ENCODE peak calls at places on chromosomes 6 and 20, in five cellular contexts. F is right cardiac atrium, H is WERI-Rb-1, P is esophagus squamous epithelium, Y is GM12865. T is an unnamed sample.

GRCh38 chr6:39088331-39088730 is 26.7 kb downstream of the SAYSD1 start:
- DNase-seq in H (no peak), Y (peak; percentile 44), F (peak; percentile 59), P (no peak), T (no peak)

GRCh38 chr6:22295145-22295544 is 1.7 kb downstream of the PRL start:
- DNase-seq in H (no peak), P (no peak), F (no peak), Y (no peak), T (no peak)

GRCh38 chr6:63537959-63538300 is 34.4 kb upstream of the LOC128125822 start:
- DNase-seq in P (no peak), Y (no peak), F (no peak), H (no peak), T (no peak)

GRCh38 chr6:21887301-21888185 is 294.0 kb downstream of the SOX4 start:
- DNase-seq in P (no peak), Y (no peak), F (peak; percentile 76), H (no peak), T (no peak)

GRCh38 chr6:75524322-75524972 is 30.8 kb upstream of the FILIP1 start:
- DNase-seq in Y (no peak), P (no peak), F (no peak), H (peak; percentile 53), T (no peak)

GRCh38 chr6:116586276-116586675 is 15.0 kb downstream of the RWDD1 start:
- DNase-seq in Y (no peak), F (no peak), P (no peak), H (no peak), T (no peak)

GRCh38 chr6:146388736-146389364 is 154.8 kb upstream of the RAB32 start:
- DNase-seq in H (no peak), P (no peak), F (no peak), Y (no peak), T (no peak)

GRCh38 chr6:90478789-90479602 is 107.9 kb downstream of the MAP3K7 start:
- DNase-seq in H (peak; percentile 86), F (peak; percentile 93), P (no peak), Y (peak; percentile 81), T (peak; percentile 84)

GRCh38 chr6:85355816-85356215 is 94.1 kb upstream of the NT5E start:
- DNase-seq in Y (no peak), F (no peak), H (no peak), P (no peak), T (no peak)

GRCh38 chr20:43949741-43950618 is 35.3 kb downstream of the TOX2 start:
- DNase-seq in P (peak; percentile 20), F (peak; percentile 76), Y (peak; percentile 87), H (no peak), T (peak; percentile 95)

GRCh38 chr6:53439556-53439955 is 90.8 kb upstream of the ELOVL5 start:
- DNase-seq in F (no peak), P (no peak), Y (no peak), H (no peak), T (no peak)

GRCh38 chr6:6225885-6226284 is 94.6 kb downstream of the F13A1 start:
- DNase-seq in F (no peak), Y (no peak), H (no peak), P (no peak), T (no peak)

GRCh38 chr6:15690451-15690961 is 27.7 kb upstream of the DTNBP1 start:
- DNase-seq in H (no peak), P (no peak), Y (no peak), F (no peak), T (no peak)

GRCh38 chr20:32505723-32506473 is 79.2 kb downstream of the NOL4L start:
- DNase-seq in F (no peak), H (no peak), Y (no peak), P (no peak), T (no peak)

GRCh38 chr20:39038495-39038894 is 76.4 kb downstream of the DHX35 start:
- DNase-seq in H (no peak), P (no peak), Y (no peak), F (no peak), T (no peak)

GRCh38 chr20:48319943-48320584 is 507.7 kb downstream of the PREX1 start:
- DNase-seq in P (no peak), Y (no peak), F (no peak), H (no peak), T (no peak)

GRCh38 chr20:58634121-58634817 is 16.8 kb upstream of the STX16 start:
- DNase-seq in Y (no peak), F (no peak), P (no peak), H (no peak), T (no peak)

GRCh38 chr6:116218172-116218633 is 35.7 kb downstream of the TSPYL4 start:
- DNase-seq in Y (no peak), F (no peak), P (no peak), H (no peak), T (no peak)

GRCh38 chr6:35486005-35486925 is 10.6 kb downstream of the TEAD3 start:
- DNase-seq in F (peak; percentile 89), P (no peak), Y (no peak), H (peak; percentile 75), T (no peak)

GRCh38 chr20:59455392-59456341 is 148.7 kb upstream of the PHACTR3 start:
- DNase-seq in P (no peak), H (peak; percentile 16), F (peak; percentile 82), Y (peak; percentile 3), T (no peak)

GRCh38 chr6:27205375-27206278 is 41.9 kb upstream of the PRSS16 start:
- DNase-seq in F (no peak), P (no peak), Y (peak; percentile 49), H (no peak), T (peak; percentile 61)

GRCh38 chr20:4709261-4710105 is 12.2 kb upstream of the PRND start:
- DNase-seq in P (no peak), F (no peak), Y (no peak), H (no peak), T (no peak)

GRCh38 chr6:19408331-19408730 is 428.8 kb upstream of the ID4 start:
- DNase-seq in F (no peak), Y (no peak), P (no peak), H (no peak), T (no peak)

GRCh38 chr6:138099832-138100231 is 7.4 kb downstream of the PERP start:
- DNase-seq in F (no peak), P (no peak), Y (no peak), H (no peak), T (no peak)

GRCh38 chr6:33988121-33989015 is 157.5 kb downstream of the GRM4 start:
- DNase-seq in P (no peak), Y (no peak), F (no peak), H (peak; percentile 58), T (no peak)

DNA sequence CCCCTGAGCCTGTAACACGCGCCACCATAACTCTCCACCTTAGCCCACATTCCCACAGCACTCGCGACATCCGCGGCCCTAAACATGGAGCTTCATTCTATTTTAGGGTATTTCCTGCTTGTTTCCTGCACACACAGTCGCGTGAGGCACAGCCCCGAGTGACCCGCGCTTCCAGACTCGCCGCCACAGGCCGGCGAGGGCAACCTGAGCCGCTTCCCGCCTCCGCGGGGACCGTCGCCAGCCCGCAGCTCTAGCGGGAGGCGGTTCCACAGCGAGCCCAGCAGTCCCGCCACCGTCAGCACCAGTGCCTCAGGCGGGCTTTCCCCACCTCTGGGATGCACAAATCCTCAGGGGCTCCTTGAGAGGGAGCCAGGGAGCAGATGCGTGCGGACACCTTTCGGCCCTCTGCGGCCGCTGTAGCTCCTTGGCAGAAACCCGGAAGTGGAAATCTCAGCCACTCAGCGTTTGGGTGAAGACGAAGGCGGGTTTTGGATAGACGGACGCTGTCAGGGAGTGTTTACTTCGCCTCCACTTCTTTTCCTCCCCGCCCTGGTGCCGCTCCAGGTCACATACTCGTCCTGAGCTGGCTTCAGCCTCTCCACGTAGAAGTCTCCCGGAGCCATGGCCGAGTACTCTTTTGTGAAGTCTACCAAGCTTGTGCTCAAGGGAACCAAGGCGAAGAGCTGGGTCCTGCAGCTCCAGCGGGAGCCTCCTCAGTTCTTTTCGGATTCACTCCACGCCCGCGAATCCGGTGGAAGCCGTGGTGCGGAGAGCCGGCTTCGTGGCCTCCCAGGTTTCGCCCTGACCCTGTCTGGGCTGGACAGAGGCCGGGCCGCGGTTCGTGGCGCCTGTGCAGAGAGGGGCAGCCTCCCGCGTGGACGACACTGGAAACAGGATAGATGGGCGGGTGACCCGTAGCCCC is 2177.4 kb upstream of the DEFB115 start:
- DNase-seq in P (no peak), Y (peak; percentile 85), H (peak; percentile 56), F (peak; percentile 51), T (no peak)
- H3K4me3 ChIP-seq in P (no peak overlapping the region), Y (peak overlapping the region; percentile 54), H (peak overlapping the region; percentile 32), F (peak overlapping the region; percentile 58), T (no peak overlapping the region)

DNA sequence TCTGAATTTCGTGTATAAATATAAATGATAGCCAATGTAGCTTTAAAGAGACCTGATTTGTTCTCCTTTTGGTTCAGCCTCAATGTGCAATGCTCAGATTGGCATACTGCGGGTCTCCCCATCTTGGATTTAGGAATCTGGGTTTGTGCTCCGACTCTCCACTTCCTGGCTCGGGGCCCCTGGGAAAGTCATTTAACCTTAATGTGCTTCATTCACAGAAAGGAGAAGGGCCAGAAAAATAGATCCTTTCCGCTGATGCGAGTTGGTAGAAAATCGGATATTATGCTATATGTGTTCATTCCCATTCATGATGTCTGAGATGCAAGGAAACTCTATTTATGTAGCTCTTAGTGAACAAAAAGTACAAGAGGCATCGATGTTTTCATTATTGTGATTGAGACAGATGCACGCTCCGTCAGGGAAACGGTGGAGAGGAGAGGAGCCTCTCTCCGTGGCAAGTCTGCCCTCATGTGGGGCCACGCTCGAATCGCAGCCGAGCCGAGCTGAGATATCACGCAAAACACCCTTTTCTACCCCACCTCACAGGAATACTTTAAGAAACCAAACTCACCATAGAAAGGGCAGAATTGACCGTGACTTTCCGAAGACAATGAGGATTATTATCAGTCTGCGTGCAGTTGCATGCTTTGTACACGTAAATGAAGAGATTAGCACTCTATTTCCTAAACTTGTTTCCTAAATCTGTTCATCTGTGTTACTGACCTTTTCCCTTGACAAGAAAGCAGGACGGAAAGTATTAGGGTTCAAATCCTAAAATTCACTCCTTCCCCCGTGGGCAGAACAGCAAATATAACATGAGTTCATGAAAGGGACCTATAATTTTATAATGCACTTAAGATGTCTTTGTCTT is 136.6 kb downstream of the COL9A1 start:
- DNase-seq in P (no peak), F (peak; percentile 66), Y (peak; percentile 51), H (peak; percentile 75), T (no peak)
- H3K4me3 ChIP-seq in P (peak overlapping the region; percentile 38), F (no peak overlapping the region), Y (no peak overlapping the region), H (peak overlapping the region; percentile 34), T (no peak overlapping the region)

GRCh38 chr6:70163795-70164194 is 139.1 kb downstream of the COL9A1 start:
- DNase-seq in P (no peak), H (no peak), F (no peak), Y (no peak), T (no peak)
- H3K4me3 ChIP-seq in P (no peak overlapping the region), H (no peak overlapping the region), F (no peak overlapping the region), Y (no peak overlapping the region), T (no peak overlapping the region)

DNA sequence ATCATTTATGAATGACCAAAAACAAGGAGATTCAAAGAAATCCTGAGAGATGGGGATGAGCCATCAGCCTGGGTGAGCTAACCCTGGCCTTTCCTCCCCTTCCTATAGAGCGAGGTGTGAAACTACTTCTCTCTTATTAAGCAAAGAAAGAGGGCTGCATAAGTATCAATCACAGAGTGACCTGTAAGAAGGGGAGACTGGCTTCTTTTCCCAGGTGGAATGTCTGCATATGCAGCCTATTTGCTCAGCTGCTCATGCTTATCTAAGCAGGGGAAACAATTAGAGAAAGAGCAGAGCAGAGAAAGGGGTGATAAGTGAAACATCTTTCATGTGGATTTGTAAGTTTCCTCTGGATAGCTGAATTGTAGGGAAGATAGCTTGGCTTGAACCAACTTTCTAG is 160.0 kb downstream of the PKHD1 start:
- DNase-seq in F (no peak), H (no peak), Y (no peak), P (no peak), T (no peak)
- H3K4me3 ChIP-seq in F (no peak overlapping the region), H (no peak overlapping the region), Y (no peak overlapping the region), P (no peak overlapping the region), T (no peak overlapping the region)

T was measured in Jurkat, Clone E6-1.